ENCODE peak calls at places on chromosomes 6 and 20, in eight cellular contexts. One of them, this sample, is unnamed.

GRCh38 chr6:26218824-26219223 is 131.6 kb downstream of the HFE start:
- DNase-seq in HFFc6: no peak
- DNase-seq in esophagus squamous epithelium: no peak
- DNase-seq in lower leg skin: no peak
- DNase-seq in AG08396: no peak
- DNase-seq in activated naive CD8-positive, alpha-beta T cell treated with anti-CD3 and anti-CD28 coated beads, Interleukin-2, amount 50 U/mL, for 24 hours: no peak
- DNase-seq in SHP77 treated with DMSO at 0.1 percent for 48 hours: no peak
- DNase-seq in EH: no peak
- DNase-seq in this sample: no peak

GRCh38 chr6:73722318-73723060 is 26.5 kb downstream of the CD109 start:
- DNase-seq in HFFc6: peak
- DNase-seq in EH: peak
- DNase-seq in SHP77 treated with DMSO at 0.1 percent for 48 hours: no peak
- DNase-seq in esophagus squamous epithelium: no peak
- DNase-seq in activated naive CD8-positive, alpha-beta T cell treated with anti-CD3 and anti-CD28 coated beads, Interleukin-2, amount 50 U/mL, for 24 hours: no peak
- DNase-seq in lower leg skin: no peak
- DNase-seq in AG08396: peak
- DNase-seq in this sample: peak

GRCh38 chr6:157164972-157165371 is 158.3 kb downstream of the TMEM242 start:
- DNase-seq in EH: peak
- DNase-seq in SHP77 treated with DMSO at 0.1 percent for 48 hours: no peak
- DNase-seq in AG08396: no peak
- DNase-seq in HFFc6: no peak
- DNase-seq in esophagus squamous epithelium: no peak
- DNase-seq in lower leg skin: no peak
- DNase-seq in activated naive CD8-positive, alpha-beta T cell treated with anti-CD3 and anti-CD28 coated beads, Interleukin-2, amount 50 U/mL, for 24 hours: no peak
- DNase-seq in this sample: no peak

GRCh38 chr6:106745824-106746610 is 116.6 kb downstream of the QRSL1 start:
- DNase-seq in activated naive CD8-positive, alpha-beta T cell treated with anti-CD3 and anti-CD28 coated beads, Interleukin-2, amount 50 U/mL, for 24 hours: no peak
- DNase-seq in HFFc6: peak
- DNase-seq in lower leg skin: no peak
- DNase-seq in esophagus squamous epithelium: no peak
- DNase-seq in EH: no peak
- DNase-seq in AG08396: no peak
- DNase-seq in SHP77 treated with DMSO at 0.1 percent for 48 hours: peak
- DNase-seq in this sample: no peak

GRCh38 chr6:95690328-95690727 is 113.0 kb downstream of the MANEA start:
- DNase-seq in HFFc6: no peak
- DNase-seq in esophagus squamous epithelium: no peak
- DNase-seq in SHP77 treated with DMSO at 0.1 percent for 48 hours: no peak
- DNase-seq in lower leg skin: no peak
- DNase-seq in activated naive CD8-positive, alpha-beta T cell treated with anti-CD3 and anti-CD28 coated beads, Interleukin-2, amount 50 U/mL, for 24 hours: no peak
- DNase-seq in AG08396: no peak
- DNase-seq in EH: peak
- DNase-seq in this sample: no peak

GRCh38 chr20:57774111-57774880 is 64.5 kb upstream of the PMEPA1 start:
- DNase-seq in activated naive CD8-positive, alpha-beta T cell treated with anti-CD3 and anti-CD28 coated beads, Interleukin-2, amount 50 U/mL, for 24 hours: no peak
- DNase-seq in HFFc6: no peak
- DNase-seq in esophagus squamous epithelium: no peak
- DNase-seq in SHP77 treated with DMSO at 0.1 percent for 48 hours: no peak
- DNase-seq in lower leg skin: peak
- DNase-seq in EH: no peak
- DNase-seq in AG08396: no peak
- DNase-seq in this sample: no peak

GRCh38 chr20:4607287-4607713 is 114.4 kb upstream of the PRND start:
- DNase-seq in esophagus squamous epithelium: no peak
- DNase-seq in lower leg skin: no peak
- DNase-seq in AG08396: peak
- DNase-seq in EH: peak
- DNase-seq in HFFc6: peak
- DNase-seq in activated naive CD8-positive, alpha-beta T cell treated with anti-CD3 and anti-CD28 coated beads, Interleukin-2, amount 50 U/mL, for 24 hours: peak
- DNase-seq in SHP77 treated with DMSO at 0.1 percent for 48 hours: peak
- DNase-seq in this sample: peak

GRCh38 chr6:18212231-18212630 is 52.1 kb downstream of the DEK start:
- DNase-seq in esophagus squamous epithelium: no peak
- DNase-seq in HFFc6: no peak
- DNase-seq in lower leg skin: no peak
- DNase-seq in EH: no peak
- DNase-seq in SHP77 treated with DMSO at 0.1 percent for 48 hours: no peak
- DNase-seq in activated naive CD8-positive, alpha-beta T cell treated with anti-CD3 and anti-CD28 coated beads, Interleukin-2, amount 50 U/mL, for 24 hours: no peak
- DNase-seq in AG08396: no peak
- DNase-seq in this sample: no peak

GRCh38 chr6:139625998-139626975 is 251.8 kb upstream of the CITED2 start:
- DNase-seq in esophagus squamous epithelium: no peak
- DNase-seq in HFFc6: no peak
- DNase-seq in SHP77 treated with DMSO at 0.1 percent for 48 hours: no peak
- DNase-seq in AG08396: no peak
- DNase-seq in EH: no peak
- DNase-seq in lower leg skin: no peak
- DNase-seq in activated naive CD8-positive, alpha-beta T cell treated with anti-CD3 and anti-CD28 coated beads, Interleukin-2, amount 50 U/mL, for 24 hours: no peak
- DNase-seq in this sample: no peak

GRCh38 chr6:26104457-26105108 is 17.4 kb downstream of the HFE start:
- DNase-seq in activated naive CD8-positive, alpha-beta T cell treated with anti-CD3 and anti-CD28 coated beads, Interleukin-2, amount 50 U/mL, for 24 hours: peak
- DNase-seq in lower leg skin: no peak
- DNase-seq in EH: no peak
- DNase-seq in SHP77 treated with DMSO at 0.1 percent for 48 hours: no peak
- DNase-seq in AG08396: no peak
- DNase-seq in esophagus squamous epithelium: no peak
- DNase-seq in HFFc6: no peak
- DNase-seq in this sample: no peak

GRCh38 chr20:63635431-63636141 is 8.7 kb upstream of the GMEB2 start:
- DNase-seq in EH: no peak
- DNase-seq in HFFc6: no peak
- DNase-seq in lower leg skin: no peak
- DNase-seq in esophagus squamous epithelium: no peak
- DNase-seq in activated naive CD8-positive, alpha-beta T cell treated with anti-CD3 and anti-CD28 coated beads, Interleukin-2, amount 50 U/mL, for 24 hours: peak
- DNase-seq in AG08396: no peak
- DNase-seq in SHP77 treated with DMSO at 0.1 percent for 48 hours: no peak
- DNase-seq in this sample: peak

GRCh38 chr6:101490857-101491256 is 97.3 kb downstream of the GRIK2 start:
- DNase-seq in esophagus squamous epithelium: no peak
- DNase-seq in HFFc6: no peak
- DNase-seq in EH: peak
- DNase-seq in activated naive CD8-positive, alpha-beta T cell treated with anti-CD3 and anti-CD28 coated beads, Interleukin-2, amount 50 U/mL, for 24 hours: no peak
- DNase-seq in AG08396: no peak
- DNase-seq in lower leg skin: no peak
- DNase-seq in SHP77 treated with DMSO at 0.1 percent for 48 hours: no peak
- DNase-seq in this sample: no peak

GRCh38 chr20:47490795-47491194 is 10.9 kb upstream of the NCOA3 start:
- DNase-seq in esophagus squamous epithelium: no peak
- DNase-seq in SHP77 treated with DMSO at 0.1 percent for 48 hours: no peak
- DNase-seq in activated naive CD8-positive, alpha-beta T cell treated with anti-CD3 and anti-CD28 coated beads, Interleukin-2, amount 50 U/mL, for 24 hours: no peak
- DNase-seq in EH: no peak
- DNase-seq in HFFc6: no peak
- DNase-seq in AG08396: no peak
- DNase-seq in lower leg skin: no peak
- DNase-seq in this sample: no peak

GRCh38 chr6:111628117-111628866 is 22.6 kb upstream of the TRAF3IP2 start:
- DNase-seq in EH: peak
- DNase-seq in AG08396: no peak
- DNase-seq in SHP77 treated with DMSO at 0.1 percent for 48 hours: no peak
- DNase-seq in activated naive CD8-positive, alpha-beta T cell treated with anti-CD3 and anti-CD28 coated beads, Interleukin-2, amount 50 U/mL, for 24 hours: no peak
- DNase-seq in lower leg skin: peak
- DNase-seq in esophagus squamous epithelium: no peak
- DNase-seq in HFFc6: peak
- DNase-seq in this sample: no peak

GRCh38 chr6:167907837-167908681 is 81.3 kb downstream of the AFDN start:
- DNase-seq in HFFc6: peak
- DNase-seq in AG08396: peak
- DNase-seq in activated naive CD8-positive, alpha-beta T cell treated with anti-CD3 and anti-CD28 coated beads, Interleukin-2, amount 50 U/mL, for 24 hours: no peak
- DNase-seq in EH: peak
- DNase-seq in SHP77 treated with DMSO at 0.1 percent for 48 hours: no peak
- DNase-seq in lower leg skin: no peak
- DNase-seq in esophagus squamous epithelium: no peak
- DNase-seq in this sample: no peak

GRCh38 chr20:48283470-48284110 is 498.3 kb upstream of the SULF2 start:
- DNase-seq in lower leg skin: no peak
- DNase-seq in SHP77 treated with DMSO at 0.1 percent for 48 hours: no peak
- DNase-seq in HFFc6: peak
- DNase-seq in EH: peak
- DNase-seq in esophagus squamous epithelium: no peak
- DNase-seq in activated naive CD8-positive, alpha-beta T cell treated with anti-CD3 and anti-CD28 coated beads, Interleukin-2, amount 50 U/mL, for 24 hours: no peak
- DNase-seq in AG08396: peak
- DNase-seq in this sample: no peak

GRCh38 chr6:124090491-124090890 is 286.8 kb downstream of the NKAIN2 start:
- DNase-seq in EH: no peak
- DNase-seq in activated naive CD8-positive, alpha-beta T cell treated with anti-CD3 and anti-CD28 coated beads, Interleukin-2, amount 50 U/mL, for 24 hours: no peak
- DNase-seq in HFFc6: no peak
- DNase-seq in AG08396: no peak
- DNase-seq in lower leg skin: no peak
- DNase-seq in SHP77 treated with DMSO at 0.1 percent for 48 hours: no peak
- DNase-seq in esophagus squamous epithelium: no peak
- DNase-seq in this sample: no peak

GRCh38 chr6:44052419-44053011 is 74.7 kb downstream of the MRPL14 start:
- DNase-seq in AG08396: peak
- DNase-seq in lower leg skin: no peak
- DNase-seq in esophagus squamous epithelium: no peak
- DNase-seq in SHP77 treated with DMSO at 0.1 percent for 48 hours: no peak
- DNase-seq in HFFc6: peak
- DNase-seq in activated naive CD8-positive, alpha-beta T cell treated with anti-CD3 and anti-CD28 coated beads, Interleukin-2, amount 50 U/mL, for 24 hours: no peak
- DNase-seq in EH: peak
- DNase-seq in this sample: no peak

GRCh38 chr20:14712302-14712739 is 374.9 kb upstream of the FLRT3 start:
- DNase-seq in activated naive CD8-positive, alpha-beta T cell treated with anti-CD3 and anti-CD28 coated beads, Interleukin-2, amount 50 U/mL, for 24 hours: no peak
- DNase-seq in SHP77 treated with DMSO at 0.1 percent for 48 hours: no peak
- DNase-seq in esophagus squamous epithelium: no peak
- DNase-seq in EH: peak
- DNase-seq in lower leg skin: no peak
- DNase-seq in HFFc6: no peak
- DNase-seq in AG08396: peak
- DNase-seq in this sample: no peak

GRCh38 chr6:76831299-76831698 is 632.0 kb downstream of the HTR1B start:
- DNase-seq in EH: no peak
- DNase-seq in SHP77 treated with DMSO at 0.1 percent for 48 hours: no peak
- DNase-seq in lower leg skin: no peak
- DNase-seq in esophagus squamous epithelium: no peak
- DNase-seq in activated naive CD8-positive, alpha-beta T cell treated with anti-CD3 and anti-CD28 coated beads, Interleukin-2, amount 50 U/mL, for 24 hours: no peak
- DNase-seq in HFFc6: no peak
- DNase-seq in AG08396: no peak
- DNase-seq in this sample: no peak

GRCh38 chr6:147586044-147586443 is 77.6 kb downstream of the SAMD5 start:
- DNase-seq in lower leg skin: no peak
- DNase-seq in HFFc6: no peak
- DNase-seq in AG08396: no peak
- DNase-seq in esophagus squamous epithelium: no peak
- DNase-seq in EH: peak
- DNase-seq in activated naive CD8-positive, alpha-beta T cell treated with anti-CD3 and anti-CD28 coated beads, Interleukin-2, amount 50 U/mL, for 24 hours: no peak
- DNase-seq in SHP77 treated with DMSO at 0.1 percent for 48 hours: no peak
- DNase-seq in this sample: no peak

GRCh38 chr6:106163446-106163965 is 77.4 kb downstream of the PRDM1 start:
- DNase-seq in esophagus squamous epithelium: no peak
- DNase-seq in EH: peak
- DNase-seq in activated naive CD8-positive, alpha-beta T cell treated with anti-CD3 and anti-CD28 coated beads, Interleukin-2, amount 50 U/mL, for 24 hours: peak
- DNase-seq in AG08396: peak
- DNase-seq in HFFc6: peak
- DNase-seq in lower leg skin: no peak
- DNase-seq in SHP77 treated with DMSO at 0.1 percent for 48 hours: no peak
- DNase-seq in this sample: peak

GRCh38 chr6:140320081-140320798 is 945.8 kb upstream of the CITED2 start:
- DNase-seq in esophagus squamous epithelium: no peak
- DNase-seq in lower leg skin: no peak
- DNase-seq in SHP77 treated with DMSO at 0.1 percent for 48 hours: no peak
- DNase-seq in activated naive CD8-positive, alpha-beta T cell treated with anti-CD3 and anti-CD28 coated beads, Interleukin-2, amount 50 U/mL, for 24 hours: no peak
- DNase-seq in AG08396: peak
- DNase-seq in EH: no peak
- DNase-seq in HFFc6: no peak
- DNase-seq in this sample: no peak

GRCh38 chr20:2358006-2358405 is 22.7 kb upstream of the TGM6 start:
- DNase-seq in EH: no peak
- DNase-seq in HFFc6: no peak
- DNase-seq in activated naive CD8-positive, alpha-beta T cell treated with anti-CD3 and anti-CD28 coated beads, Interleukin-2, amount 50 U/mL, for 24 hours: no peak
- DNase-seq in AG08396: no peak
- DNase-seq in esophagus squamous epithelium: no peak
- DNase-seq in lower leg skin: no peak
- DNase-seq in SHP77 treated with DMSO at 0.1 percent for 48 hours: no peak
- DNase-seq in this sample: no peak

GRCh38 chr20:19767070-19767469 is 9.0 kb downstream of the RIN2 start:
- DNase-seq in AG08396: no peak
- DNase-seq in EH: no peak
- DNase-seq in lower leg skin: no peak
- DNase-seq in HFFc6: no peak
- DNase-seq in SHP77 treated with DMSO at 0.1 percent for 48 hours: no peak
- DNase-seq in esophagus squamous epithelium: no peak
- DNase-seq in activated naive CD8-positive, alpha-beta T cell treated with anti-CD3 and anti-CD28 coated beads, Interleukin-2, amount 50 U/mL, for 24 hours: no peak
- DNase-seq in this sample: no peak

GRCh38 chr6:105994522-105995402 is 91.4 kb upstream of the PRDM1 start:
- DNase-seq in SHP77 treated with DMSO at 0.1 percent for 48 hours: no peak
- DNase-seq in lower leg skin: peak
- DNase-seq in AG08396: peak
- DNase-seq in EH: peak
- DNase-seq in HFFc6: peak
- DNase-seq in activated naive CD8-positive, alpha-beta T cell treated with anti-CD3 and anti-CD28 coated beads, Interleukin-2, amount 50 U/mL, for 24 hours: peak
- DNase-seq in esophagus squamous epithelium: no peak
- DNase-seq in this sample: peak

GRCh38 chr6:135974416-135974815 is 122.9 kb downstream of the PDE7B start:
- DNase-seq in SHP77 treated with DMSO at 0.1 percent for 48 hours: no peak
- DNase-seq in EH: no peak
- DNase-seq in AG08396: no peak
- DNase-seq in activated naive CD8-positive, alpha-beta T cell treated with anti-CD3 and anti-CD28 coated beads, Interleukin-2, amount 50 U/mL, for 24 hours: no peak
- DNase-seq in esophagus squamous epithelium: no peak
- DNase-seq in lower leg skin: no peak
- DNase-seq in HFFc6: no peak
- DNase-seq in this sample: no peak

GRCh38 chr6:100892693-100893092 is 11.6 kb upstream of the ASCC3 start:
- DNase-seq in SHP77 treated with DMSO at 0.1 percent for 48 hours: no peak
- DNase-seq in AG08396: no peak
- DNase-seq in activated naive CD8-positive, alpha-beta T cell treated with anti-CD3 and anti-CD28 coated beads, Interleukin-2, amount 50 U/mL, for 24 hours: no peak
- DNase-seq in lower leg skin: no peak
- DNase-seq in HFFc6: no peak
- DNase-seq in EH: peak
- DNase-seq in esophagus squamous epithelium: no peak
- DNase-seq in this sample: no peak

GRCh38 chr20:57323034-57323433 is 6.6 kb upstream of the SPO11 start:
- DNase-seq in AG08396: no peak
- DNase-seq in activated naive CD8-positive, alpha-beta T cell treated with anti-CD3 and anti-CD28 coated beads, Interleukin-2, amount 50 U/mL, for 24 hours: no peak
- DNase-seq in HFFc6: peak
- DNase-seq in esophagus squamous epithelium: no peak
- DNase-seq in SHP77 treated with DMSO at 0.1 percent for 48 hours: no peak
- DNase-seq in EH: peak
- DNase-seq in lower leg skin: peak
- DNase-seq in this sample: no peak

GRCh38 chr20:13533946-13534345 is 104.8 kb downstream of the TASP1 start:
- DNase-seq in EH: peak
- DNase-seq in SHP77 treated with DMSO at 0.1 percent for 48 hours: no peak
- DNase-seq in esophagus squamous epithelium: no peak
- DNase-seq in lower leg skin: no peak
- DNase-seq in AG08396: no peak
- DNase-seq in activated naive CD8-positive, alpha-beta T cell treated with anti-CD3 and anti-CD28 coated beads, Interleukin-2, amount 50 U/mL, for 24 hours: no peak
- DNase-seq in HFFc6: no peak
- DNase-seq in this sample: no peak

This sample was measured in stimulated activated naive CD8-positive, alpha-beta T cell treated with anti-CD3 and anti-CD28 coated beads, Interleukin-15, Interleukin-2, amounts not matched to agents 100 U/mL and 50 U/mL, for 24 hours.